ENCODE peak calls at places on chromosomes 12 and 14, in four cellular contexts. X is mesendoderm, A is lower lobe of right lung, D is colonic mucosa. K is an unnamed sample.
A peak's percentile ranks its signal among the peaks of the same experiment; 100 is the strongest.

GRCh38 chr12:42915426-42915825 is 325.9 kb upstream of the PRICKLE1 start:
- DNase-seq in X (no peak), A (no peak), D (no peak), K (no peak)

GRCh38 chr14:73142216-73142615 is 5.9 kb downstream of the PSEN1 start:
- DNase-seq in X (no peak), A (no peak), D (no peak), K (no peak)

GRCh38 chr14:21098134-21098891 is at the start of gene ZNF219:
- DNase-seq in X (peak; percentile 88), A (peak; percentile 65), D (peak; percentile 85), K (peak; percentile 76)

GRCh38 chr14:61925043-61925442 is 162.8 kb downstream of the SNAPC1 start:
- DNase-seq in X (peak; percentile 76), A (no peak), D (no peak), K (no peak)

GRCh38 chr14:57087841-57088240 is 180.9 kb downstream of the EXOC5 start:
- DNase-seq in X (no peak), A (no peak), D (no peak), K (no peak)

GRCh38 chr12:10243803-10244520 is 31.3 kb downstream of the GABARAPL1 start:
- DNase-seq in X (no peak), A (no peak), D (no peak), K (no peak)

GRCh38 chr14:100019156-100019882 is 45.9 kb upstream of the EVL start:
- DNase-seq in X (no peak), A (no peak), D (no peak), K (no peak)

GRCh38 chr12:84785951-84786350 is 126.6 kb downstream of the SLC6A15 start:
- DNase-seq in X (no peak), A (no peak), D (no peak), K (no peak)

GRCh38 chr12:50647479-50647878 is 116.4 kb upstream of the ATF1 start:
- DNase-seq in X (peak; percentile 35), A (no peak), D (no peak), K (no peak)

GRCh38 chr14:104931771-104932675 is 7.3 kb downstream of the PLD4 start:
- DNase-seq in X (no peak), A (peak; percentile 46), D (no peak), K (no peak)

GRCh38 chr14:105333020-105333490 is 18.5 kb downstream of the PACS2 start:
- DNase-seq in X (no peak), A (peak; percentile 45), D (no peak), K (no peak)

GRCh38 chr14:60865378-60866127 is 115.3 kb downstream of the TRMT5 start:
- DNase-seq in X (no peak), A (no peak), D (no peak), K (no peak)

GRCh38 chr12:12736759-12737676 is 19.9 kb downstream of the CDKN1B start:
- DNase-seq in X (peak; percentile 35), A (no peak), D (no peak), K (peak; percentile 66)

GRCh38 chr14:41925409-41925808 is 318.7 kb downstream of the LRFN5 start:
- DNase-seq in X (peak; percentile 37), A (no peak), D (no peak), K (no peak)

GRCh38 chr12:116366456-116366776 is 88.9 kb upstream of the MED13L start:
- DNase-seq in X (no peak), A (peak; percentile 63), D (no peak), K (peak; percentile 63)

GRCh38 chr12:118537481-118537917 is 161.1 kb downstream of the SUDS3 start:
- DNase-seq in X (no peak), A (no peak), D (no peak), K (no peak)

GRCh38 chr14:69268763-69269162 is 8.8 kb downstream of the GALNT16 start:
- DNase-seq in X (no peak), A (no peak), D (no peak), K (no peak)

GRCh38 chr12:131195796-131196195 is 242.1 kb downstream of the ADGRD1 start:
- DNase-seq in X (no peak), A (no peak), D (peak; percentile 3), K (no peak)

GRCh38 chr14:67358914-67359313 is 690 bp downstream of the ATP6V1D start:
- DNase-seq in X (peak; percentile 62), A (no peak), D (peak; percentile 19), K (peak; percentile 18)

GRCh38 chr12:53208435-53208834 is 1.4 kb upstream of the ITGB7 start:
- DNase-seq in X (peak; percentile 12), A (no peak), D (no peak), K (no peak)

GRCh38 chr12:53208877-53209463 is 1.9 kb upstream of the ITGB7 start:
- DNase-seq in X (no peak), A (no peak), D (no peak), K (peak; percentile 32)

GRCh38 chr12:53205747-53206146 is 1.3 kb downstream of the ITGB7 start:
- DNase-seq in X (no peak), A (no peak), D (no peak), K (peak; percentile 40)

GRCh38 chr12:53204351-53204750 is 2.7 kb downstream of the ITGB7 start:
- DNase-seq in X (no peak), A (no peak), D (no peak), K (no peak)

DNA sequence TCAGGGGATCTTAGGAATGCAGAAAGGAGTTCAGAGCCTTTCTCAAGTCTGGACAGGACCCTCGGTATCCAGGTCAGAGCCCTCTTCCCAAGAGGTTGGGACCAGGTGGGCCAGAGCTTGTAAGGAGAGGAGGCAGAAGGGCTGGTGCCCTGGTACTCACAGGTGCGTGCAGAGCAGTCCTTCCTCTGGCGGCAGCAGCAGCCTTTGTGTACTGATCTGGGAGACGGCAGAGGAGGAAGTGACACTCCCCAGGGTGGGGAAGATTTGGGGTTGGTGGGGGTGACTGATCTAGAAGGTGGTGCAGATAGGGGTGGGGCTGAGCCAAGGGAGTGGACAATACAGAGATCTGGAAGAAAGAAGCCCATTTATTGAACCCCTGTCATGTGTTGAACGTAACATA is at the start of gene ITGB7:
- DNase-seq in X (no peak), A (no peak), D (peak; percentile 83), K (peak; percentile 58)
- H3K4me3 ChIP-seq in X (no peak within 1 kb of the TSS), A (peak within 1 kb of the TSS; percentile 30), D (peak within 1 kb of the TSS; percentile 24), K (peak within 1 kb of the TSS; percentile 14)

GRCh38 chr12:19530631-19531020 is 91.3 kb downstream of the AEBP2 start:
- DNase-seq in X (no peak), A (no peak), D (no peak), K (no peak)
- H3K27ac ChIP-seq in X (no peak overlapping the region), A (no peak overlapping the region), D (no peak overlapping the region), K (no peak overlapping the region)

GRCh38 chr12:31277081-31277480 is 48.9 kb downstream of the SINHCAF start:
- DNase-seq in X (no peak), A (no peak), D (no peak), K (no peak)
- H3K4me1 ChIP-seq in X (no peaks in the 10 kb centered on the region), A (no peaks in the 10 kb centered on the region), D (no peaks in the 10 kb centered on the region), K (no peaks in the 10 kb centered on the region)

DNA sequence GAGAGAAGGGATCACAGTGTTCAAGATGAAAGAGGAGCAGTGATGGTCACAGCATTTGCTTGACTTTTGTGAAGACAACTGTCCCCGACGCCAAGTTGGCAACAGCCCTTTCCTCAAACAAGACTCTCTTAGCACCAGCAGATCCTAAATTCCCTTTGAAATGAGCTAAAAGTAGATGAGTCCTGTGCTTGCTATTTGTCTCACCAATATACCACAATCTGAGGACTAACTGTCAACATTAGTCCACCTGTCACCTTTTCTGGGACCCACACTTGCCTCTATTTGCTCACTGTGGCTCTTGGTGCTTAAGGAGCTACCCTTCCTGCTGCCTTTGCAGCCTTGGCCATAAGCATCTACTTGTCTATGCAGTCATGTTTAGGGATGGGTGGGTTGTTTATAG is 47.4 kb upstream of the COL2A1 start:
- DNase-seq in X (no peak), A (no peak), D (no peak), K (no peak)
- H3K4me3 ChIP-seq in X (no peak overlapping the region), A (no peak overlapping the region), D (no peak overlapping the region), K (no peak overlapping the region)

DNA sequence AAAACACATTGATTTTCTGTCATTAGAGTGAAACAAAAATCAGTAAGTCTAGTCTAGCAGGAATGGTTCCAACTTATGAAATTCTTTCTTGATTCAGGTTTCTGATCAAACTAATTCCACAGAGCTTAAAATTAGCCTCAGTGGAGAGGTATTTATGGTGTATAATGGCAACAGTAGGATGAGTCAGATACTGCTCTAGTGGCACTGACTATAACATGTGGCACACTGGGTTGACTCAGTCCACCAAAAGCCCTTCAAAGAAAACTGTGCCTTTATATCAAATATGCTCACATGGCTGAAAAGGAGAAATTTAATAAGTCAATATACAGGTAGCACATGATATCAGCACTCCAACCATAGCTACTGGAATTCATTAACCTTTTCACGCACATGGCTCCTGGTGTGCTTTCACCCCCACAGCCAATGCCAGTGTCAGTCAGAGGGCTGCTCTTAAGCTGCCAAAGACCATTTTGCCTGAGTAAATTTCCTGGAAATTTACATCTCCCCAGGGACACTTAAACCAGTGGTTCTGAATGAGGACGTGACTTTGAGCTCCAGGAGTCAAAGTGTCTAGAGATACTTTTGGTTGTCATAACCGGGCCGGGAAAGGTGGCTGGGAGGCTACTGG is 21.7 kb upstream of the CATSPERB start:
- DNase-seq in X (peak; percentile 10), A (no peak), D (no peak), K (no peak)
- H3K27ac ChIP-seq in X (no peak overlapping the region), A (no peak overlapping the region), D (no peak overlapping the region), K (no peak overlapping the region)

GRCh38 chr14:101357038-101357437 is 204.3 kb upstream of the DIO3 start:
- DNase-seq in X (no peak), A (no peak), D (no peak), K (no peak)

GRCh38 chr14:101357559-101358319 is 203.6 kb upstream of the DIO3 start:
- DNase-seq in X (peak; percentile 17), A (no peak), D (no peak), K (no peak)

GRCh38 chr14:101353422-101353821 is 207.9 kb upstream of the DIO3 start:
- DNase-seq in X (no peak), A (no peak), D (no peak), K (no peak)

GRCh38 chr14:101354726-101355125 is 206.6 kb upstream of the DIO3 start:
- DNase-seq in X (no peak), A (no peak), D (no peak), K (no peak)

GRCh38 chr14:101355284-101355683 is 206.0 kb upstream of the DIO3 start:
- DNase-seq in X (no peak), A (no peak), D (no peak), K (no peak)
- H3K4me1 ChIP-seq in X (peaks cover 2% of the 10 kb centered on the region), A (no peaks in the 10 kb centered on the region), D (no peaks in the 10 kb centered on the region), K (no peaks in the 10 kb centered on the region)

DNA sequence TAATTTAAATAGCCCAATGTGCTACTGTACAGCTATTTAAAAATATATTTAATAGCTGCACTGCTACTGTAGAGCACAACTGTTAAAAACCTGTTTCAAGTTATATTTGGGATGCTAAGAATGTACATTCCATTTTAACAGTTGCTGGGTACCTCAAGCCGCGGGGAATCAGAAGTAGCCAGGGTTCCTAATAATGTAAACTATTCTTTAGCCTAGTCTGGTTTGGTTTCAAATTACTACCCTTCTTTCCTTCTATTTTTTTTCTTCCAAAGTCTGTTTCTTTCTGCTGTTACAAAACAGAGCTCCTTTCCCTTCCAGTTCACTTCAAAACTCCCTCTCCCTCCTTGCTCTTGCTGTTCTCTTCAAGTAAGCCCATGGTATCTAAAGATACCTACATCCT is 21.3 kb downstream of the SCAF11 start:
- DNase-seq in X (no peak), A (no peak), D (no peak), K (no peak)
- H3K4me3 ChIP-seq in X (no peak overlapping the region), A (no peak overlapping the region), D (no peak overlapping the region), K (no peak overlapping the region)

GRCh38 chr14:31543969-31544799 is 17.0 kb upstream of the NUBPL start:
- DNase-seq in X (peak; percentile 27), A (no peak), D (no peak), K (no peak)
- H3K27ac ChIP-seq in X (no peak overlapping the region), A (no peak overlapping the region), D (no peak overlapping the region), K (no peak overlapping the region)

GRCh38 chr12:110109837-110110535 is 14.2 kb upstream of the IFT81 start:
- DNase-seq in X (no peak), A (no peak), D (no peak), K (no peak)
- H3K4me1 ChIP-seq in X (peaks cover 2% of the 10 kb centered on the region), A (peaks cover 38% of the 10 kb centered on the region), D (no peaks in the 10 kb centered on the region), K (no peaks in the 10 kb centered on the region)

K was measured in small intestine.